ENCODE peak calls at places on chromosomes 16 and 17, in five cellular contexts. X is left ventricle myocardium inferior, D is MCF 10A, S is fibroblast of pulmonary artery, A is PC-3. G is an unnamed sample.
A peak's percentile ranks its signal among the peaks of the same experiment; 100 is the strongest.

GRCh38 chr17:58005031-58005727 is 1.9 kb downstream of the SRSF1 start:
- DNase-seq in X (no peak), D (peak; percentile 39), S (no peak), A (no peak), G (no peak)

GRCh38 chr17:57086069-57086930 is 1.3 kb downstream of the AKAP1 start:
- DNase-seq in X (no peak), D (peak; percentile 46), S (peak; percentile 12), A (peak; percentile 59), G (no peak)

GRCh38 chr16:12356622-12357365 is 380.3 kb downstream of the SNX29 start:
- DNase-seq in X (no peak), D (no peak), S (no peak), A (no peak), G (no peak)

GRCh38 chr17:15917021-15917438 is 27.9 kb upstream of the ADORA2B start:
- DNase-seq in X (no peak), D (no peak), S (no peak), A (no peak), G (no peak)

GRCh38 chr16:75494696-75495601 is at the start of gene CHST6:
- DNase-seq in X (peak; percentile 41), D (no peak), S (no peak), A (no peak), G (no peak)

GRCh38 chr17:18994626-18995025 is 9.9 kb downstream of the FAM83G start:
- DNase-seq in X (no peak), D (no peak), S (peak; percentile 52), A (no peak), G (no peak)

GRCh38 chr17:80527016-80527645 is 17.5 kb upstream of the RPTOR start:
- DNase-seq in X (no peak), D (no peak), S (no peak), A (peak; percentile 36), G (no peak)

GRCh38 chr16:30758988-30759461 is 2.8 kb downstream of the CFAP119 start:
- DNase-seq in X (no peak), D (no peak), S (no peak), A (no peak), G (no peak)

GRCh38 chr17:42969006-42969581 is 4.8 kb upstream of the AARSD1 start:
- DNase-seq in X (no peak), D (peak; percentile 21), S (peak; percentile 42), A (no peak), G (no peak)

GRCh38 chr17:36736201-36737156 is 135.1 kb downstream of the MRM1 start:
- DNase-seq in X (no peak), D (no peak), S (no peak), A (no peak), G (no peak)

GRCh38 chr17:76083536-76083935 is 4.6 kb downstream of the ZACN start:
- DNase-seq in X (no peak), D (no peak), S (no peak), A (no peak), G (no peak)

GRCh38 chr17:35896011-35896587 is 15.9 kb upstream of the CCL5 start:
- DNase-seq in X (no peak), D (no peak), S (peak; percentile 56), A (no peak), G (no peak)

GRCh38 chr16:23071202-23072083 is 77.8 kb downstream of the USP31 start:
- DNase-seq in X (no peak), D (peak; percentile 10), S (peak; percentile 41), A (no peak), G (no peak)

GRCh38 chr17:19009970-19010369 is 5.4 kb upstream of the FAM83G start:
- DNase-seq in X (no peak), D (no peak), S (no peak), A (no peak), G (no peak)

GRCh38 chr16:30002614-30003346 is 6.7 kb downstream of the INO80E start:
- DNase-seq in X (no peak), D (no peak), S (no peak), A (no peak), G (peak; percentile 83)

GRCh38 chr17:82201498-82201910 is 11.1 kb downstream of the CCDC57 start:
- DNase-seq in X (no peak), D (no peak), S (no peak), A (no peak), G (no peak)

GRCh38 chr16:78871241-78871640 is 729.3 kb downstream of the MAF start:
- DNase-seq in X (no peak), D (no peak), S (no peak), A (no peak), G (no peak)

GRCh38 chr16:57606847-57607501 is 21.5 kb upstream of the ADGRG1 start:
- DNase-seq in X (no peak), D (no peak), S (no peak), A (no peak), G (peak; percentile 80)

GRCh38 chr16:50627419-50627818 is 53.7 kb downstream of the SNX20 start:
- DNase-seq in X (peak; percentile 50), D (no peak), S (peak; percentile 24), A (no peak), G (no peak)

GRCh38 chr17:228223-228615 is 46.8 kb upstream of the DOC2B start:
- DNase-seq in X (peak; percentile 5), D (no peak), S (no peak), A (no peak), G (no peak)

GRCh38 chr16:67305216-67306071 is 21.1 kb downstream of the KCTD19 start:
- DNase-seq in X (no peak), D (no peak), S (no peak), A (no peak), G (no peak)

GRCh38 chr17:39653662-39654331 is 11.4 kb upstream of the TCAP start:
- DNase-seq in X (peak; percentile 61), D (peak; percentile 60), S (peak; percentile 48), A (peak; percentile 48), G (peak; percentile 89)

GRCh38 chr16:407253-407652 is 5.6 kb downstream of the DECR2 start:
- DNase-seq in X (no peak), D (no peak), S (no peak), A (no peak), G (no peak)

GRCh38 chr16:401468-402348 is at the start of gene DECR2:
- DNase-seq in X (peak; percentile 98), D (peak; percentile 89), S (peak; percentile 92), A (peak; percentile 80), G (peak; percentile 98)

GRCh38 chr16:400061-400540 is 1.6 kb upstream of the DECR2 start:
- DNase-seq in X (no peak), D (no peak), S (no peak), A (no peak), G (no peak)

GRCh38 chr16:405548-406506 is 4.1 kb downstream of the DECR2 start:
- DNase-seq in X (no peak), D (no peak), S (no peak), A (no peak), G (no peak)

GRCh38 chr16:404971-405486 is 3.3 kb downstream of the DECR2 start:
- DNase-seq in X (no peak), D (no peak), S (no peak), A (no peak), G (no peak)
- TF ChIP-seq CTCF in X (no peak), D (no peak), S (no peak), A (no peak), G (no peak)

DNA sequence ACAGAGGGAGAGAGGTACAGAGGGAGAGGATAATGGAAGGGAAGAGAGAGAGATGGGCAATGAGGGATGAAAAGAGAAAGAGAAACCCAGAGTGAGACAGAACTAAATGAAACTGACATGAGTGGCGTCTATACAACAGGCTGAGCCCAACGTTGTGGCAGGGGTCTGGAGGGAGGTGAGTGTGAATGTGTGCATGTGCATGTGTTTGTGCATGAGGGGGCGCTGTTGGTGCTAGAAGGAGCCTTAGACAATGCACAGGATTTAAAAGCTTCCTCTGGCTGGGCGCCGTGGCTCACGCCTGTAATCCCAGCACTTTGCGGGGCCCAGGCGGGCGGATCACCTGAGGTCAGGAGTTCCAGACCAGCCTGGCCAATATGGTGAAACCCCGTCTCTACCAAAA is 454.8 kb upstream of the CDH11 start:
- DNase-seq in X (no peak), D (no peak), S (no peak), A (no peak), G (no peak)
- TF ChIP-seq CTCF in X (peak; percentile 17), D (no peak), S (no peak), A (no peak), G (peak; percentile 21)

DNA sequence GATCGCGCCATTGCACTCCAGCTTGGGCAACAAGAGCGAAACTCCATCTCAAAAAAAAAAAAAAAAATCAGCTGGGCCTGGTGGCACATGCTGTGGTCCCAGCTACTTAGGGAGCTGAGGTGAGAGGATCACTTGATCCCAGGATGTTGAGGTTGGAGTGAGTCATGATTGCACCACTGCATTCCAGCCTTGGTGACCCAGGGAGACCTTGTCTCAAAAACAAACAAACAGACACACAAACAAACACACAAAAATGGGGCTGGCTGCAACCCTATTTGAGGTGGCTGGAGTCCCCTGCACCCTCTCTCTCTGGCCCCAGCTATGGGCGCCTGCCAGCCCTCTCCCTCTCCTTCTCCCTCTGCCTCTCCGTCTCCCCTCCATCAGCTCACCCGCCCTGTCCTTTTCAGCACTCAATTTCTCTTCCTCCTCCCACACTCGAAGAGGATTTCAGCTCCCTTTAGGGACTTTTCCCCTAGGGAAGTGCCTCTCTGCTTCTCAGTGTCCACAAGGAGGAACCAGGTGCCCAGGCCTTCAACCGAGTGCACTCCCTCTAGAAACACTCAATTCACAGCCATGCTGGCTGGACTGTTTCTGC is 17.5 kb upstream of the TFAP4 start:
- DNase-seq in X (no peak), D (peak; percentile 91), S (peak; percentile 85), A (peak; percentile 82), G (no peak)
- TF ChIP-seq CTCF in X (no peak), D (peak; percentile 31), S (peak; percentile 43), A (no peak), G (peak; percentile 25)

DNA sequence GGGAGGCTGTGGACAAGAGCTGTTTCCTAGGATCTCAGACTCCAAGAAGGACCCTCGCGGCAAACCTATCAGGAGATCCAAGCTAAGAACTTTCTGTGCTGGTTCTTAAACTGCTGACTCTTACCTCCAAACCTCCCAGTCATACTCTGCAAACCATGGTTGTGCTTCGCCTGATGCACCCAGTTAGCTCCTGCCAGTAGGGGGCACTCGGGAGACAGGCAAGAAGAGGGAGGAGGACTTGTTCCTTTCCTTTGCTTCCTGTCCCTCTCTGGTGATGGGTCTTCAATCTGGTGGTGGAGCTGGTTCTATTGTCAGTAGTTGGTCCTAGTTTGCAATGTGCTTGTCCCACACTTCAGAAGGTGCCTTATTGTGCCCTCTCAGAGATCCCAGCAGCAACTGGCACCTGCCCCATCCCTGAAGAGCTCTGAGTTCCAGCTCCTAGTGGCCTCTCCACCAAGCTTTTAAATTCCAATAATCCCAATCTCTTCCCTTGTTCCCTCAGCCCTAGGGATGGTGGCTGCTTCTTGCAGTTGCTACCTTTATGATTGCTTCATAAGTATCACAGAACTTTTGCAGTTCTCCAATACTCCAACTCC is 113.5 kb upstream of the RPL38 start:
- DNase-seq in X (no peak), D (peak; percentile 66), S (peak; percentile 49), A (peak; percentile 77), G (no peak)
- TF ChIP-seq CTCF in X (peak; percentile 37), D (peak; percentile 46), S (peak; percentile 70), A (peak; percentile 89), G (peak; percentile 41)

DNA sequence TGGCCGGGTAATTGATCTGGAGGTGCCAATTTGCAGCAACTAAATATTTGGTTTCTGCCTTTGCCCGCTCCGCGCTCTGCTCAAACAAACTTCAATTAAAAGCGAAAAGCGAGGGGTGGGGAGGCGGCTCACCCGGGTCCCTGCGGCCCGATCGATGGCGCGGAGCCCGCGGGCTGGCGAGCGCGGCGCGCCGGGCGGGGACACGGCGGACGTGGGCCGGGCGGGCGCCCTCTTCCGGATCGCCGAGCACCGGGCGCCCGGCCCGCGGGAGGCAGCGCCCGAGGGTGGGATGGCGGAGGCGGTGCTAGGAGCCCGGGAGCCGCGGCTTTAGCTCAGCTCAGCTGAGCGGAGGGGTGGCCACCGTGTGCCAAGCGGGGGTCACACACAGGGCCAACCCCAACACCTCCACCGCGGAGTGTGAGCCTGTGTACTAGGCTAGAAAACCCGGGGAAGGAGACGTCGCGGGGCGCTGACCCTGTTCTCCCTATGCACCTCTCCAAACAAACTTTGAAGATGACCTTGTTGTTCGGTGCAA is 32.2 kb downstream of the DCAKD start:
- DNase-seq in X (peak; percentile 60), D (peak; percentile 46), S (peak; percentile 44), A (peak; percentile 75), G (peak; percentile 86)
- TF ChIP-seq CTCF in X (peak; percentile 67), D (peak; percentile 27), S (no peak), A (peak; percentile 49), G (peak; percentile 64)

G was measured in osteocyte.